ENCODE peak calls at places on chromosome 11, in eight cellular contexts. H, M, I, U, C, Q, V and G are unnamed samples.

GRCh38 chr11:575324-575995 is 810 bp upstream of the PHRF1 start:
- DNase-seq in H (no peak), M (no peak), I (peak; percentile 96), U (no peak), C (peak; percentile 81), Q (no peak), V (no peak), G (no peak)

GRCh38 chr11:124075841-124076571 is 34.9 kb upstream of the OR10G7 start:
- DNase-seq in H (no peak), M (no peak), I (no peak), U (peak; percentile 31), C (no peak), Q (peak; percentile 44), V (no peak), G (no peak)

GRCh38 chr11:30326114-30326783 is 3.3 kb downstream of the ARL14EP start:
- DNase-seq in H (no peak), M (no peak), I (no peak), U (no peak), C (no peak), Q (no peak), V (no peak), G (no peak)

GRCh38 chr11:66639066-66639813 is 737 bp downstream of the RBM4 start:
- DNase-seq in H (no peak), M (no peak), I (no peak), U (peak; percentile 33), C (peak; percentile 41), Q (no peak), V (peak; percentile 27), G (no peak)

GRCh38 chr11:4441500-4441899 is 7.6 kb upstream of the OR52K2 start:
- DNase-seq in H (no peak), M (no peak), I (no peak), U (no peak), C (no peak), Q (no peak), V (no peak), G (no peak)

GRCh38 chr11:129947474-129947873 is 52.1 kb upstream of the NFRKB start:
- DNase-seq in H (no peak), M (no peak), I (peak; percentile 9), U (no peak), C (no peak), Q (peak; percentile 79), V (no peak), G (no peak)

GRCh38 chr11:57426439-57426753 is 525 bp downstream of the SLC43A3 start:
- DNase-seq in H (no peak), M (no peak), I (no peak), U (no peak), C (peak; percentile 55), Q (peak; percentile 34), V (no peak), G (no peak)

GRCh38 chr11:30585067-30585891 is 874 bp downstream of the MPPED2 start:
- DNase-seq in H (peak; percentile 51), M (no peak), I (peak; percentile 63), U (peak; percentile 38), C (no peak), Q (peak; percentile 51), V (no peak), G (no peak)

GRCh38 chr11:27392715-27393114 is 29.7 kb upstream of the CCDC34 start:
- DNase-seq in H (peak; percentile 33), M (no peak), I (peak; percentile 72), U (no peak), C (peak; percentile 89), Q (no peak), V (no peak), G (no peak)

GRCh38 chr11:27390318-27390958 is 27.4 kb upstream of the CCDC34 start:
- DNase-seq in H (no peak), M (no peak), I (no peak), U (no peak), C (no peak), Q (no peak), V (no peak), G (no peak)

GRCh38 chr11:27392278-27392677 is 29.3 kb upstream of the CCDC34 start:
- DNase-seq in H (no peak), M (no peak), I (peak; percentile 81), U (no peak), C (no peak), Q (no peak), V (no peak), G (no peak)

GRCh38 chr11:27390959-27391326 is 27.9 kb upstream of the CCDC34 start:
- DNase-seq in H (no peak), M (no peak), I (no peak), U (no peak), C (no peak), Q (no peak), V (no peak), G (no peak)

DNA sequence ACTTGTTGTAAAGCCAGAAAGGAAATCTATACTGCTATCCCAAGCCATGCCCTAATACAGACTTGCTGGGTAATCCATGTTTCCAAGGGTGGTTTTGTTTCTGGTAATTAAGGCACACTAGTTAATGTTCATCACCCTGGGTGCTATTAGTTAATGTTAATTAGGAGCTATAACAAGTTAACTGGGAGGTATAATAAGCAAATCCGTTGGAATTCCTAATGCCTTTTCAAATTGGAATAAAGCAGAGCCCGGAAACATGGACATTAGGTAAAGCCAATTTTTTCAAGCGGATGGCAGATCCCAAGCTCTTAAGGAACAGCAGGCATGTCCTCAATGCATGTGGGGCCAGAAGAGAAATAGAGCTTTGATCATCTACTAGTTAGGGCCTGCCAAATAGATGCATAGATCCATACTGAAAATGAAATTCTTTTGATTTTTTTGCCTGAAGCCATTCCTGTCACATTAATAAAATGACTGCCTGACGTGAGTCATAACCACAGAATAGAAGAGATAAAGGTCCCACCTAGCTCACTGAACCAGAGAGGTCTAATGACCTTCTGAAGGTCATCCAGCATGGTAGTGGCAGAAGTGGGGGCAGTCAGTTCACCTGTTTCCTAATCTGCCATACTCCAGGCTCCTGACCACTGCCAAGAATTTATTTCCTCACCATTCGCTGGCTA is 28.5 kb upstream of the CCDC34 start:
- DNase-seq in H (no peak), M (no peak), I (peak; percentile 57), U (no peak), C (peak; percentile 52), Q (no peak), V (no peak), G (no peak)
- H3K4me1 ChIP-seq in H (no peaks in the 10 kb centered on the region), M (peaks cover 22% of the 10 kb centered on the region), I (peaks cover 98% of the 10 kb centered on the region), U (peaks cover 9% of the 10 kb centered on the region), C (peaks cover 47% of the 10 kb centered on the region), Q (peaks cover 12% of the 10 kb centered on the region), V (no peaks in the 10 kb centered on the region), G (no peaks in the 10 kb centered on the region)

GRCh38 chr11:118918128-118918685 is 7.5 kb downstream of the BCL9L start:
- DNase-seq in H (peak; percentile 72), M (peak; percentile 91), I (peak; percentile 71), U (peak; percentile 91), C (peak; percentile 85), Q (peak; percentile 84), V (peak; percentile 58), G (no peak)

GRCh38 chr11:118921121-118921928 is 4.4 kb downstream of the BCL9L start:
- DNase-seq in H (no peak), M (peak; percentile 80), I (peak; percentile 77), U (peak; percentile 85), C (peak; percentile 35), Q (peak; percentile 63), V (no peak), G (no peak)

GRCh38 chr11:118917488-118918127 is 8.1 kb downstream of the BCL9L start:
- DNase-seq in H (no peak), M (peak; percentile 88), I (no peak), U (peak; percentile 80), C (no peak), Q (no peak), V (peak; percentile 59), G (peak; percentile 55)

GRCh38 chr11:118916842-118917388 is 8.8 kb downstream of the BCL9L start:
- DNase-seq in H (peak; percentile 75), M (peak; percentile 69), I (peak; percentile 79), U (peak; percentile 85), C (peak; percentile 56), Q (peak; percentile 83), V (peak; percentile 5), G (no peak)

DNA sequence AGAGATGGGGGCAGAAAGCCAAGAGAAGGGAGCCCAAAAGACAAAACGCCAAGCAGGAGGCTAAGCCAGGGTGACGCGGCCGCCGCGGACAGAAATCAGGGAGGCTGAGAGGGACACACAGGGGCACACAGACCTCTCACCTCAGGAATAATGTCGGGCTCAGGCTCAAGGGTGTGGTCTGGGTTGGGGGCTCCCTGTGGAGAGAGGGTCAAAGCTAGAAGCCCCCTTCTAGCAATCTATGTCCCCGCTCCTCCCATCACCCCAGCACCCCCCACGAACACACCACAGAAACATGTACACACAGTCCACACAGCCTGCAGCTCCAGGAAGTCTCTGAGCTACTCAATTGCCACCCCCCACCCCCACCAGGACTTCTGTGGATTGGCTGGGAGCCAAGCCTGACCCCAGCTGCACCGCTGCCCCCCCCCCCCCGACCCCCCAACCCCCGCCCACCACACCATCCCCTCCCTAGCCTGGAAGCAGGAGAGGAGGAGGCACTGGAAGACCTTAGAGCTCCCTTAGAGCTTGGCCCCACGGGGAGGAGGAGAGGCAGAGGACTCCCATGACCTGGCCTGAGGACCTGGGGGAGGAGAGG is 6.9 kb downstream of the BCL9L start:
- DNase-seq in H (no peak), M (no peak), I (no peak), U (no peak), C (peak; percentile 64), Q (no peak), V (peak; percentile 56), G (no peak)
- H3K27ac ChIP-seq in H (peak overlapping the region; percentile 97), M (peak overlapping the region; percentile 89), I (peak overlapping the region; percentile 79), U (peak overlapping the region; percentile 98), C (peak overlapping the region; percentile 87), Q (no peak overlapping the region), V (peak overlapping the region; percentile 94), G (peak overlapping the region; percentile 98)

GRCh38 chr11:69808708-69809107 is 10.5 kb downstream of the FGF3 start:
- DNase-seq in H (no peak), M (no peak), I (peak; percentile 65), U (no peak), C (no peak), Q (no peak), V (no peak), G (no peak)

GRCh38 chr11:69810289-69811118 is 8.7 kb downstream of the FGF3 start:
- DNase-seq in H (no peak), M (no peak), I (no peak), U (no peak), C (no peak), Q (no peak), V (no peak), G (no peak)

GRCh38 chr11:69803604-69804218 is 15.5 kb downstream of the FGF3 start:
- DNase-seq in H (no peak), M (no peak), I (no peak), U (no peak), C (no peak), Q (no peak), V (no peak), G (no peak)

GRCh38 chr11:69804769-69805508 is 14.3 kb downstream of the FGF3 start:
- DNase-seq in H (no peak), M (no peak), I (no peak), U (no peak), C (no peak), Q (no peak), V (no peak), G (no peak)

DNA sequence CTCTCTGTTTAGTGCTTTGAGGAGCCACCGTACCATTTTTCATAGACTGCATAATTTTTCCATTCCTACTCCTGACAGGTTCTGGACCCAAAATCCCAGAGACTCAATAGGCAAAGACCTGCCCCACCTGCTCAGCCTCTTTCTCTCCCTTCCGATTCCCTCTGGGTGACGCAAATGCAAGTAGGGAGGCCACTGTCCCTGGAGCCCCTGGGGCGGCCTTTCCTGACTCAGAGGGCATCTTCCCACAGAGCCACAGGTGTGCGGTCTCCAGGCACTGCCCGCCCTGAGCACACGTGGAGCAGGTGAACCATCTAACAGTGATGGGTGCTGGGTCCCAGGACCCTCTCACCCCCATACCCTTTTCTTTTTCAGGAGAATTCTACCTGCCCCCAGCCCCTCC is 11.8 kb downstream of the FGF3 start:
- DNase-seq in H (no peak), M (no peak), I (no peak), U (no peak), C (no peak), Q (no peak), V (no peak), G (no peak)
- H3K27me3 ChIP-seq in H (peaks cover 2% of the 10 kb centered on the region), M (no peaks in the 10 kb centered on the region), I (no peaks in the 10 kb centered on the region), U (no peaks in the 10 kb centered on the region), C (peaks cover 47% of the 10 kb centered on the region), Q (no peaks in the 10 kb centered on the region), V (no peaks in the 10 kb centered on the region), G (no peaks in the 10 kb centered on the region)

DNA sequence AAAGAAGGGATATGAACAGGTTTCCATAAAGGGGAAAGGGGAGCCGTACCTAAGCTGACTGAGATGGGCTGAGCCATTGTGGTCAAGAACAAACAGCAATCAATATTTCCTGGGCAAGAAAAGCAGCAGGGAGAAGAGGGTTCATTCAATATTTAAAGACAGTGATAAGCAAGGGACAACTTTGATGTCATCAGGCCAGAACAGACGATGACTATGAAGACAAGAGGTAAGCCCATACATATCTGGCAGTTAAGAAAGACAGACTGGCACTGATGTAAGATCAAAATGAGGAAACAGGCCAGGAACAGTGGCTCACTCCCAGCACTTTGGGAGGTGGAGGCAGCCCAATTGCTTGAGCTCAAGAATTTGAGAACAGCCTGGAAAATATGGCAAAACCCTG is 2.4 kb downstream of the OR5A2 start:
- DNase-seq in H (no peak), M (no peak), I (no peak), U (no peak), C (no peak), Q (no peak), V (no peak), G (no peak)
- H3K4me1 ChIP-seq in H (no peaks in the 10 kb centered on the region), M (no peaks in the 10 kb centered on the region), I (peaks cover 29% of the 10 kb centered on the region), U (no peaks in the 10 kb centered on the region), C (no peaks in the 10 kb centered on the region), Q (peaks cover 5% of the 10 kb centered on the region), V (no peaks in the 10 kb centered on the region), G (no peaks in the 10 kb centered on the region)